ENCODE peak calls at places on chromosome 3, in eight cellular contexts. One of them, this sample, is unnamed.
A peak's percentile ranks its signal among the peaks of the same experiment; 100 is the strongest.

GRCh38 chr3:53184701-53185100 is 23.7 kb downstream of the PRKCD start:
- DNase-seq in AG04449: no peak
- DNase-seq in AG10803: no peak
- DNase-seq in suprapubic skin: peak; percentile 59
- DNase-seq in osteocyte: no peak
- DNase-seq in nephron progenitor cell: no peak
- DNase-seq in progenitor cell of endocrine pancreas: no peak
- DNase-seq in Peyer's patch: no peak
- DNase-seq in this sample: no peak

GRCh38 chr3:108472011-108472591 is 38.3 kb downstream of the MYH15 start:
- DNase-seq in AG04449: peak; percentile 69
- DNase-seq in AG10803: peak; percentile 71
- DNase-seq in suprapubic skin: no peak
- DNase-seq in osteocyte: no peak
- DNase-seq in nephron progenitor cell: no peak
- DNase-seq in progenitor cell of endocrine pancreas: no peak
- DNase-seq in Peyer's patch: no peak
- DNase-seq in this sample: no peak

GRCh38 chr3:194250104-194251002 is 100.8 kb downstream of the CPN2 start:
- DNase-seq in AG04449: no peak
- DNase-seq in AG10803: peak; percentile 88
- DNase-seq in suprapubic skin: peak; percentile 91
- DNase-seq in osteocyte: peak; percentile 90
- DNase-seq in nephron progenitor cell: peak; percentile 57
- DNase-seq in progenitor cell of endocrine pancreas: no peak
- DNase-seq in Peyer's patch: no peak
- DNase-seq in this sample: peak; percentile 57

GRCh38 chr3:8255771-8256170 is 245.9 kb upstream of the LMCD1 start:
- DNase-seq in AG04449: no peak
- DNase-seq in AG10803: no peak
- DNase-seq in suprapubic skin: no peak
- DNase-seq in osteocyte: no peak
- DNase-seq in nephron progenitor cell: no peak
- DNase-seq in progenitor cell of endocrine pancreas: no peak
- DNase-seq in Peyer's patch: no peak
- DNase-seq in this sample: no peak

GRCh38 chr3:138862531-138862923 is 27.8 kb upstream of the PIK3CB start:
- DNase-seq in AG04449: no peak
- DNase-seq in AG10803: no peak
- DNase-seq in suprapubic skin: no peak
- DNase-seq in osteocyte: no peak
- DNase-seq in nephron progenitor cell: no peak
- DNase-seq in progenitor cell of endocrine pancreas: no peak
- DNase-seq in Peyer's patch: no peak
- DNase-seq in this sample: no peak

GRCh38 chr3:117409256-117409655 is 699.7 kb downstream of the TUSC7 start:
- DNase-seq in AG04449: no peak
- DNase-seq in AG10803: no peak
- DNase-seq in suprapubic skin: no peak
- DNase-seq in osteocyte: no peak
- DNase-seq in nephron progenitor cell: no peak
- DNase-seq in progenitor cell of endocrine pancreas: no peak
- DNase-seq in Peyer's patch: no peak
- DNase-seq in this sample: no peak

GRCh38 chr3:169390310-169390731 is 273.2 kb downstream of the MECOM start:
- DNase-seq in AG04449: no peak
- DNase-seq in AG10803: peak; percentile 4
- DNase-seq in suprapubic skin: no peak
- DNase-seq in osteocyte: no peak
- DNase-seq in nephron progenitor cell: no peak
- DNase-seq in progenitor cell of endocrine pancreas: no peak
- DNase-seq in Peyer's patch: no peak
- DNase-seq in this sample: no peak

GRCh38 chr3:39639344-39640236 is 169.8 kb upstream of the MYRIP start:
- DNase-seq in AG04449: peak; percentile 82
- DNase-seq in AG10803: peak; percentile 90
- DNase-seq in suprapubic skin: no peak
- DNase-seq in osteocyte: no peak
- DNase-seq in nephron progenitor cell: no peak
- DNase-seq in progenitor cell of endocrine pancreas: no peak
- DNase-seq in Peyer's patch: no peak
- DNase-seq in this sample: no peak

GRCh38 chr3:143881102-143881501 is 32.8 kb upstream of the SLC9A9 start:
- DNase-seq in AG04449: no peak
- DNase-seq in AG10803: no peak
- DNase-seq in suprapubic skin: no peak
- DNase-seq in osteocyte: no peak
- DNase-seq in nephron progenitor cell: no peak
- DNase-seq in progenitor cell of endocrine pancreas: no peak
- DNase-seq in Peyer's patch: no peak
- DNase-seq in this sample: no peak

GRCh38 chr3:52232279-52233107 is 6.5 kb downstream of the TWF2 start:
- DNase-seq in AG04449: no peak
- DNase-seq in AG10803: no peak
- DNase-seq in suprapubic skin: no peak
- DNase-seq in osteocyte: no peak
- DNase-seq in nephron progenitor cell: no peak
- DNase-seq in progenitor cell of endocrine pancreas: no peak
- DNase-seq in Peyer's patch: no peak
- DNase-seq in this sample: no peak

GRCh38 chr3:108153451-108153981 is 62.7 kb upstream of the CD47 start:
- DNase-seq in AG04449: no peak
- DNase-seq in AG10803: peak; percentile 42
- DNase-seq in suprapubic skin: no peak
- DNase-seq in osteocyte: no peak
- DNase-seq in nephron progenitor cell: no peak
- DNase-seq in progenitor cell of endocrine pancreas: no peak
- DNase-seq in Peyer's patch: no peak
- DNase-seq in this sample: peak; percentile 20

GRCh38 chr3:4495294-4496110 is 2.4 kb downstream of the ITPR1 start:
- DNase-seq in AG04449: no peak
- DNase-seq in AG10803: no peak
- DNase-seq in suprapubic skin: no peak
- DNase-seq in osteocyte: no peak
- DNase-seq in nephron progenitor cell: no peak
- DNase-seq in progenitor cell of endocrine pancreas: no peak
- DNase-seq in Peyer's patch: no peak
- DNase-seq in this sample: no peak

GRCh38 chr3:5095879-5096278 is 26.2 kb upstream of the ARL8B start:
- DNase-seq in AG04449: no peak
- DNase-seq in AG10803: no peak
- DNase-seq in suprapubic skin: peak; percentile 63
- DNase-seq in osteocyte: no peak
- DNase-seq in nephron progenitor cell: peak; percentile 82
- DNase-seq in progenitor cell of endocrine pancreas: peak; percentile 49
- DNase-seq in Peyer's patch: no peak
- DNase-seq in this sample: peak; percentile 82

GRCh38 chr3:1232276-1232675 is 139.5 kb downstream of the CNTN6 start:
- DNase-seq in AG04449: no peak
- DNase-seq in AG10803: no peak
- DNase-seq in suprapubic skin: no peak
- DNase-seq in osteocyte: no peak
- DNase-seq in nephron progenitor cell: no peak
- DNase-seq in progenitor cell of endocrine pancreas: no peak
- DNase-seq in Peyer's patch: no peak
- DNase-seq in this sample: no peak

GRCh38 chr3:53375019-53375418 is 27.7 kb upstream of the DCP1A start:
- DNase-seq in AG04449: no peak
- DNase-seq in AG10803: peak; percentile 35
- DNase-seq in suprapubic skin: no peak
- DNase-seq in osteocyte: no peak
- DNase-seq in nephron progenitor cell: peak; percentile 83
- DNase-seq in progenitor cell of endocrine pancreas: peak; percentile 50
- DNase-seq in Peyer's patch: peak; percentile 17
- DNase-seq in this sample: peak; percentile 89

DNA sequence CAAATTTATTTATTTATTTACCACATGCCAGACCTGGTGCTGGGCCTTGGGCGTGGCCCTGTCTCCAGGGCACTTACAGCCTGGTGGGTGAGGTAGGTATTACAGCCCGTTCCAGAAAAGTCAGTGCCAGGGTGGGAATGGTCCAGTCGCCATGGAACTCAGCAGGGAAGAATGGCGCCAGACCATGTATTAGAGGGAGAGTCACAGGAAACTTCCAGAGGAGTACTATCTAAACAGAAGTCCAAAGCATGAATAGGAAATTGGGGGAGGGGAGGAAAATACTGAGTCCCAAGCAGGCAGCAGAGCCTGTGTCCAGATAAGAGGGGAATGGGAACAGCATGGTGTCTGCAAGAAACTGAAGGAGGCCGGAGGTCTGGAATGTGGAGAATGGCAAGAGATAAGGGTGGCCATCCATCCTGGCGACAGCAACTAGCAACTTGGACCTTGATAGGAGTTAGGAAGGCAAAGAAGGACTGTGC is 27.0 kb downstream of the SH3BP5 start:
- DNase-seq in AG04449: no peak
- DNase-seq in AG10803: no peak
- DNase-seq in suprapubic skin: no peak
- DNase-seq in osteocyte: no peak
- DNase-seq in nephron progenitor cell: no peak
- DNase-seq in progenitor cell of endocrine pancreas: peak; percentile 24
- DNase-seq in Peyer's patch: no peak
- DNase-seq in this sample: peak; percentile 44
- TF ChIP-seq CTCF in AG04449: peak; percentile 13
- TF ChIP-seq CTCF in AG10803: peak; percentile 33
- TF ChIP-seq CTCF in suprapubic skin: no peak
- TF ChIP-seq CTCF in osteocyte: peak; percentile 12
- TF ChIP-seq CTCF in nephron progenitor cell: peak; percentile 34
- TF ChIP-seq CTCF in progenitor cell of endocrine pancreas: peak; percentile 54
- TF ChIP-seq CTCF in Peyer's patch: no peak
- TF ChIP-seq CTCF in this sample: peak; percentile 77

GRCh38 chr3:36697397-36698001 is 66.9 kb downstream of the DCLK3 start:
- DNase-seq in AG04449: no peak
- DNase-seq in AG10803: no peak
- DNase-seq in suprapubic skin: no peak
- DNase-seq in osteocyte: no peak
- DNase-seq in nephron progenitor cell: peak; percentile 9
- DNase-seq in progenitor cell of endocrine pancreas: no peak
- DNase-seq in Peyer's patch: no peak
- DNase-seq in this sample: no peak
- TF ChIP-seq CTCF in AG04449: peak; percentile 14
- TF ChIP-seq CTCF in AG10803: peak; percentile 24
- TF ChIP-seq CTCF in suprapubic skin: no peak
- TF ChIP-seq CTCF in osteocyte: peak; percentile 15
- TF ChIP-seq CTCF in nephron progenitor cell: no peak
- TF ChIP-seq CTCF in progenitor cell of endocrine pancreas: no peak
- TF ChIP-seq CTCF in Peyer's patch: no peak
- TF ChIP-seq CTCF in this sample: no peak

GRCh38 chr3:12484198-12484982 is at the start of gene TSEN2:
- DNase-seq in AG04449: no peak
- DNase-seq in AG10803: peak; percentile 89
- DNase-seq in suprapubic skin: peak; percentile 94
- DNase-seq in osteocyte: peak; percentile 99
- DNase-seq in nephron progenitor cell: peak; percentile 97
- DNase-seq in progenitor cell of endocrine pancreas: peak; percentile 96
- DNase-seq in Peyer's patch: peak; percentile 94
- DNase-seq in this sample: peak; percentile 96
- TF ChIP-seq CTCF in AG04449: peak; percentile 39
- TF ChIP-seq CTCF in AG10803: peak; percentile 44
- TF ChIP-seq CTCF in suprapubic skin: no peak
- TF ChIP-seq CTCF in osteocyte: peak; percentile 36
- TF ChIP-seq CTCF in nephron progenitor cell: no peak
- TF ChIP-seq CTCF in progenitor cell of endocrine pancreas: no peak
- TF ChIP-seq CTCF in Peyer's patch: peak; percentile 23
- TF ChIP-seq CTCF in this sample: no peak

GRCh38 chr3:114444216-114444615 is 150.4 kb downstream of the TIGIT start:
- DNase-seq in AG04449: no peak
- DNase-seq in AG10803: no peak
- DNase-seq in suprapubic skin: no peak
- DNase-seq in osteocyte: no peak
- DNase-seq in nephron progenitor cell: no peak
- DNase-seq in progenitor cell of endocrine pancreas: no peak
- DNase-seq in Peyer's patch: no peak
- DNase-seq in this sample: no peak
- TF ChIP-seq CTCF in AG04449: no peak
- TF ChIP-seq CTCF in AG10803: no peak
- TF ChIP-seq CTCF in suprapubic skin: no peak
- TF ChIP-seq CTCF in osteocyte: no peak
- TF ChIP-seq CTCF in nephron progenitor cell: no peak
- TF ChIP-seq CTCF in progenitor cell of endocrine pancreas: no peak
- TF ChIP-seq CTCF in Peyer's patch: no peak
- TF ChIP-seq CTCF in this sample: no peak

DNA sequence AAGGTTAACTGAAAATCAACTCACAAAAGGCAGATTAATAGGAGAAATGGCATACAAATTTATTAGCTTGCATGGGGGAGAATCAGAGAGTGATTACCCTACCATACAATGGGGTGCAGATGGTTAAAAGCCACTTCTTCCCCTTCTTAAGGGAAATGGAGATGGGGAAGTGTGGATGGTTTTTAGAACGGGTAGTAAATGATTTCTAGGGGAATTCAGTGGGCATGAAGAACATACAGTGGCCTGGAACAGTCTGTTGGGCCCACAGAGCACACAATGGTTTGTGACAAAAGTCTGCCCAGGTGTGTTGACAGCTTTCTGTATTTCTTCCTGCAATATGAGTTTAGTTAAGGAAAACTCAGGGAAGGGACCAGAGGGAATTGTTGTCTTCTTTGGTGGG is 61.0 kb downstream of the C3orf80 start:
- DNase-seq in AG04449: no peak
- DNase-seq in AG10803: no peak
- DNase-seq in suprapubic skin: no peak
- DNase-seq in osteocyte: no peak
- DNase-seq in nephron progenitor cell: no peak
- DNase-seq in progenitor cell of endocrine pancreas: no peak
- DNase-seq in Peyer's patch: no peak
- DNase-seq in this sample: no peak
- TF ChIP-seq CTCF in AG04449: no peak
- TF ChIP-seq CTCF in AG10803: no peak
- TF ChIP-seq CTCF in suprapubic skin: no peak
- TF ChIP-seq CTCF in osteocyte: no peak
- TF ChIP-seq CTCF in nephron progenitor cell: no peak
- TF ChIP-seq CTCF in progenitor cell of endocrine pancreas: no peak
- TF ChIP-seq CTCF in Peyer's patch: no peak
- TF ChIP-seq CTCF in this sample: no peak

DNA sequence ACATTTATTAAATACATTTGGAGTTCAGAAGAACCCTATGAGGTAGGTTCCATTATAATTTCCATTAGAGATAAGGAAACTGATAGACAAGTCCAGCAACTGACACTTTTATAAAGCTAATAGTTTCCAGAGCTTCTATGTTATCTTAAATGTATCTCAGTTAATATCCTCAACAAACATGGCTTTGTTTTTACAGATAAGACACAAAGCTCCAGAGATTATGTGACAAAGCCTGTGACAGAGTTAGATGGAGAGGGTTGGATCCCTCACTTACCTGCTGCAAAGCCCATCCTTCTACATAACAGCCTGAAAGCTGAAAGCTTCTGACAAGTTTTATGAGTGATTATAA is 473 bp upstream of the COMMD2 start:
- DNase-seq in AG04449: no peak
- DNase-seq in AG10803: no peak
- DNase-seq in suprapubic skin: no peak
- DNase-seq in osteocyte: no peak
- DNase-seq in nephron progenitor cell: no peak
- DNase-seq in progenitor cell of endocrine pancreas: no peak
- DNase-seq in Peyer's patch: no peak
- DNase-seq in this sample: no peak
- TF ChIP-seq CTCF in AG04449: no peak
- TF ChIP-seq CTCF in AG10803: no peak
- TF ChIP-seq CTCF in suprapubic skin: no peak
- TF ChIP-seq CTCF in osteocyte: no peak
- TF ChIP-seq CTCF in nephron progenitor cell: no peak
- TF ChIP-seq CTCF in progenitor cell of endocrine pancreas: no peak
- TF ChIP-seq CTCF in Peyer's patch: no peak
- TF ChIP-seq CTCF in this sample: no peak

This sample was measured in glutamatergic neuron.